ENCODE peak calls at places on chromosomes 6 and 20, in four cellular contexts. One of them, this sample, is unnamed.

GRCh38 chr6:14129572-14129971 is 12.0 kb downstream of the CD83 start:
- DNase-seq in ACHN: peak
- DNase-seq in stimulated activated CD4-positive, alpha-beta T cell treated with anti-CD3 and anti-CD28 coated beads, TNF-alpha, amount 100 ng/mL, for 48 hours: no peak
- DNase-seq in putamen: peak
- DNase-seq in this sample: peak

GRCh38 chr6:163790296-163790840 is 375.9 kb downstream of the QKI start:
- DNase-seq in ACHN: no peak
- DNase-seq in stimulated activated CD4-positive, alpha-beta T cell treated with anti-CD3 and anti-CD28 coated beads, TNF-alpha, amount 100 ng/mL, for 48 hours: no peak
- DNase-seq in putamen: peak
- DNase-seq in this sample: peak

GRCh38 chr6:159758031-159759001 is 3.5 kb upstream of the ACAT2 start:
- DNase-seq in ACHN: peak
- DNase-seq in stimulated activated CD4-positive, alpha-beta T cell treated with anti-CD3 and anti-CD28 coated beads, TNF-alpha, amount 100 ng/mL, for 48 hours: no peak
- DNase-seq in putamen: no peak
- DNase-seq in this sample: peak

GRCh38 chr6:99514089-99514488 is 1.1 kb downstream of the USP45 start:
- DNase-seq in ACHN: no peak
- DNase-seq in stimulated activated CD4-positive, alpha-beta T cell treated with anti-CD3 and anti-CD28 coated beads, TNF-alpha, amount 100 ng/mL, for 48 hours: no peak
- DNase-seq in putamen: peak
- DNase-seq in this sample: peak

GRCh38 chr6:142861711-142862110 is 83.3 kb downstream of the HIVEP2 start:
- DNase-seq in ACHN: no peak
- DNase-seq in stimulated activated CD4-positive, alpha-beta T cell treated with anti-CD3 and anti-CD28 coated beads, TNF-alpha, amount 100 ng/mL, for 48 hours: no peak
- DNase-seq in putamen: no peak
- DNase-seq in this sample: peak

GRCh38 chr6:4844108-4844507 is 67.9 kb downstream of the CDYL start:
- DNase-seq in ACHN: no peak
- DNase-seq in stimulated activated CD4-positive, alpha-beta T cell treated with anti-CD3 and anti-CD28 coated beads, TNF-alpha, amount 100 ng/mL, for 48 hours: no peak
- DNase-seq in putamen: no peak
- DNase-seq in this sample: peak

GRCh38 chr6:39666706-39667489 is 58.3 kb downstream of the KIF6 start:
- DNase-seq in ACHN: no peak
- DNase-seq in stimulated activated CD4-positive, alpha-beta T cell treated with anti-CD3 and anti-CD28 coated beads, TNF-alpha, amount 100 ng/mL, for 48 hours: no peak
- DNase-seq in putamen: no peak
- DNase-seq in this sample: peak

GRCh38 chr6:89984926-89985743 is 90.9 kb downstream of the GJA10 start:
- DNase-seq in ACHN: no peak
- DNase-seq in stimulated activated CD4-positive, alpha-beta T cell treated with anti-CD3 and anti-CD28 coated beads, TNF-alpha, amount 100 ng/mL, for 48 hours: no peak
- DNase-seq in putamen: peak
- DNase-seq in this sample: peak

GRCh38 chr20:46772901-46773300 is 63.5 kb downstream of the SLC2A10 start:
- DNase-seq in ACHN: no peak
- DNase-seq in stimulated activated CD4-positive, alpha-beta T cell treated with anti-CD3 and anti-CD28 coated beads, TNF-alpha, amount 100 ng/mL, for 48 hours: no peak
- DNase-seq in putamen: no peak
- DNase-seq in this sample: peak

GRCh38 chr6:136747538-136747937 is 44.7 kb downstream of the MAP3K5 start:
- DNase-seq in ACHN: no peak
- DNase-seq in stimulated activated CD4-positive, alpha-beta T cell treated with anti-CD3 and anti-CD28 coated beads, TNF-alpha, amount 100 ng/mL, for 48 hours: no peak
- DNase-seq in putamen: no peak
- DNase-seq in this sample: no peak

GRCh38 chr20:12575352-12576095 is 433.2 kb upstream of the SPTLC3 start:
- DNase-seq in ACHN: no peak
- DNase-seq in stimulated activated CD4-positive, alpha-beta T cell treated with anti-CD3 and anti-CD28 coated beads, TNF-alpha, amount 100 ng/mL, for 48 hours: no peak
- DNase-seq in putamen: no peak
- DNase-seq in this sample: peak

GRCh38 chr6:130674604-130675003 is 152.6 kb upstream of the SMLR1 start:
- DNase-seq in ACHN: no peak
- DNase-seq in stimulated activated CD4-positive, alpha-beta T cell treated with anti-CD3 and anti-CD28 coated beads, TNF-alpha, amount 100 ng/mL, for 48 hours: no peak
- DNase-seq in putamen: no peak
- DNase-seq in this sample: peak

GRCh38 chr6:9514146-9514545 is 900.7 kb downstream of the TFAP2A start:
- DNase-seq in ACHN: no peak
- DNase-seq in stimulated activated CD4-positive, alpha-beta T cell treated with anti-CD3 and anti-CD28 coated beads, TNF-alpha, amount 100 ng/mL, for 48 hours: no peak
- DNase-seq in putamen: no peak
- DNase-seq in this sample: no peak

GRCh38 chr20:52054123-52054522 is 137.5 kb downstream of the ZFP64 start:
- DNase-seq in ACHN: no peak
- DNase-seq in stimulated activated CD4-positive, alpha-beta T cell treated with anti-CD3 and anti-CD28 coated beads, TNF-alpha, amount 100 ng/mL, for 48 hours: no peak
- DNase-seq in putamen: no peak
- DNase-seq in this sample: no peak

GRCh38 chr6:28589234-28589951 is 63.7 kb downstream of the GPX5 start:
- DNase-seq in ACHN: peak
- DNase-seq in stimulated activated CD4-positive, alpha-beta T cell treated with anti-CD3 and anti-CD28 coated beads, TNF-alpha, amount 100 ng/mL, for 48 hours: peak
- DNase-seq in putamen: peak
- DNase-seq in this sample: peak

GRCh38 chr20:51446656-51447055 is 95.9 kb downstream of the NFATC2 start:
- DNase-seq in ACHN: peak
- DNase-seq in stimulated activated CD4-positive, alpha-beta T cell treated with anti-CD3 and anti-CD28 coated beads, TNF-alpha, amount 100 ng/mL, for 48 hours: no peak
- DNase-seq in putamen: no peak
- DNase-seq in this sample: no peak

GRCh38 chr6:90294614-90294988 is 2.0 kb downstream of the BACH2 start:
- DNase-seq in ACHN: no peak
- DNase-seq in stimulated activated CD4-positive, alpha-beta T cell treated with anti-CD3 and anti-CD28 coated beads, TNF-alpha, amount 100 ng/mL, for 48 hours: no peak
- DNase-seq in putamen: no peak
- DNase-seq in this sample: no peak

GRCh38 chr20:23264545-23264944 is 86.0 kb upstream of the NXT1 start:
- DNase-seq in ACHN: no peak
- DNase-seq in stimulated activated CD4-positive, alpha-beta T cell treated with anti-CD3 and anti-CD28 coated beads, TNF-alpha, amount 100 ng/mL, for 48 hours: no peak
- DNase-seq in putamen: no peak
- DNase-seq in this sample: no peak

GRCh38 chr6:163417595-163417994 is 3.1 kb downstream of the QKI start:
- DNase-seq in ACHN: no peak
- DNase-seq in stimulated activated CD4-positive, alpha-beta T cell treated with anti-CD3 and anti-CD28 coated beads, TNF-alpha, amount 100 ng/mL, for 48 hours: no peak
- DNase-seq in putamen: no peak
- DNase-seq in this sample: no peak